ENCODE peak calls at places on chromosomes 2 and 18, in five cellular contexts. O, D, M, Z and L are unnamed samples.

GRCh38 chr2:9099341-9099751 is 95.9 kb upstream of the MBOAT2 start:
- DNase-seq in O (no peak), D (no peak), M (no peak), Z (no peak), L (no peak)

GRCh38 chr2:136072616-136073015 is 45.3 kb downstream of the CXCR4 start:
- DNase-seq in O (peak; percentile 70), D (no peak), M (no peak), Z (no peak), L (no peak)

GRCh38 chr2:132275396-132275795 is 113.6 kb upstream of the ANKRD30BL start:
- DNase-seq in O (no peak), D (no peak), M (no peak), Z (no peak), L (no peak)

GRCh38 chr18:35005963-35006577 is 35.1 kb upstream of the MAPRE2 start:
- DNase-seq in O (peak; percentile 55), D (no peak), M (no peak), Z (no peak), L (no peak)

GRCh38 chr2:67834482-67834881 is 228.3 kb downstream of the C1D start:
- DNase-seq in O (no peak), D (no peak), M (no peak), Z (no peak), L (no peak)

GRCh38 chr2:120901213-120901612 is 165.5 kb downstream of the GLI2 start:
- DNase-seq in O (no peak), D (no peak), M (no peak), Z (no peak), L (peak; percentile 46)

GRCh38 chr2:213703699-213704098 is 419.4 kb downstream of the SPAG16 start:
- DNase-seq in O (no peak), D (no peak), M (no peak), Z (no peak), L (no peak)

GRCh38 chr2:160603771-160604510 is 110.3 kb upstream of the RBMS1 start:
- DNase-seq in O (no peak), D (no peak), M (no peak), Z (no peak), L (no peak)

GRCh38 chr2:37768491-37768925 is 97.1 kb upstream of the CDC42EP3 start:
- DNase-seq in O (no peak), D (peak; percentile 39), M (no peak), Z (peak; percentile 29), L (no peak)

GRCh38 chr2:127128508-127128907 is 21.6 kb upstream of the BIN1 start:
- DNase-seq in O (peak; percentile 76), D (no peak), M (no peak), Z (peak; percentile 79), L (peak; percentile 52)

DNA sequence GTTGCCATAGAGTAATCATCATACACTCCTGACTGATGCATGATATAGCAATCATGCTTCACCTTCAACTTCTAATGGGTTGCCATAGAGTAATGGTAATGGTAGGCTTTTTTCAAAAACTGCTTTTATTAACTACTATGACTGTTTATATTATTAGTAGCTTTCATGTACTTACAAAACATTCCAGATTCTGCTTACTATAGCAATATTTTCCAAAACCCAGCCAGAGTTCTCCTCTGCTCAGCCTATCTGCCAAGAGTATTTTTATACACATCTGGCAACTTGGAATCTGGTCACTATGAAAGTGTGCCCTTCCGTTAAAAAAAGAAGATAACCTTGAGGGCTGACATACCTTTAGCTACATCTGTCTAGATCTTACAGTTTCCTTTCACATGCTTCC is 5.0 kb upstream of the UNC80 start:
- DNase-seq in O (no peak), D (no peak), M (no peak), Z (no peak), L (no peak)
- H3K4me1 ChIP-seq in O (no peaks in the 10 kb centered on the region), D (no peaks in the 10 kb centered on the region), M (peaks cover 4% of the 10 kb centered on the region), Z (no peaks in the 10 kb centered on the region), L (peaks cover 4% of the 10 kb centered on the region)

GRCh38 chr2:64748147-64748546 is 94.4 kb upstream of the SERTAD2 start:
- DNase-seq in O (peak; percentile 28), D (no peak), M (no peak), Z (no peak), L (no peak)
- H3K4me3 ChIP-seq in O (peak overlapping the region; percentile 85), D (no peak overlapping the region), M (no peak overlapping the region), Z (no peak overlapping the region), L (no peak overlapping the region)

GRCh38 chr2:178211943-178212342 is 17.6 kb downstream of the OSBPL6 start:
- DNase-seq in O (no peak), D (no peak), M (no peak), Z (no peak), L (no peak)

GRCh38 chr2:178208336-178208735 is 14.0 kb downstream of the OSBPL6 start:
- DNase-seq in O (no peak), D (no peak), M (no peak), Z (no peak), L (no peak)

GRCh38 chr2:178208817-178209216 is 14.5 kb downstream of the OSBPL6 start:
- DNase-seq in O (no peak), D (no peak), M (no peak), Z (no peak), L (no peak)

GRCh38 chr2:178205853-178206516 is 11.7 kb downstream of the OSBPL6 start:
- DNase-seq in O (no peak), D (no peak), M (no peak), Z (no peak), L (no peak)

DNA sequence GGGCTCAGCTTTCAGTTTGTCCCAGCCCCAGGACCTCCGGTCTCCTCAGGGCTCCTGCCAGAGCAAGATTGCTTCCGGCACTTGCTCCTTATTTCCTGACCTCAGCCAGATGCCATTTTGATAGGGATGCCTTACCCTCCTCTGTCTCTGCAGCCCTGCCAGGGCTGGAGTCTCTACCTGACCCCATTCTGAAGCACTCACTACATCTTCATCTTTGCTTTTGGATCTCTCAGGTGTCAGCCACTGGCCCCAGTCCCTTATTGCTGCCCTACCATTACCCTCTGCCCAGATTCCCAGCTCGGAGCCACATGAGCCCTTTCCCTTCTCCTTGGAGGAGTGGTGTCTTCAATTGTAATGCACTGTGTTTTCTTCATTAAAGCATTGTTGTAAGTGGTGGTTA is 17.1 kb downstream of the OSBPL6 start:
- DNase-seq in O (no peak), D (no peak), M (no peak), Z (no peak), L (no peak)
- H3K4me1 ChIP-seq in O (no peaks in the 10 kb centered on the region), D (no peaks in the 10 kb centered on the region), M (no peaks in the 10 kb centered on the region), Z (no peaks in the 10 kb centered on the region), L (no peaks in the 10 kb centered on the region)

GRCh38 chr18:31102941-31103340 is 720 bp upstream of the DSC2 start:
- DNase-seq in O (no peak), D (no peak), M (no peak), Z (no peak), L (no peak)
- H3K4me3 ChIP-seq in O (no peak overlapping the region), D (no peak overlapping the region), M (no peak overlapping the region), Z (no peak overlapping the region), L (no peak overlapping the region)

DNA sequence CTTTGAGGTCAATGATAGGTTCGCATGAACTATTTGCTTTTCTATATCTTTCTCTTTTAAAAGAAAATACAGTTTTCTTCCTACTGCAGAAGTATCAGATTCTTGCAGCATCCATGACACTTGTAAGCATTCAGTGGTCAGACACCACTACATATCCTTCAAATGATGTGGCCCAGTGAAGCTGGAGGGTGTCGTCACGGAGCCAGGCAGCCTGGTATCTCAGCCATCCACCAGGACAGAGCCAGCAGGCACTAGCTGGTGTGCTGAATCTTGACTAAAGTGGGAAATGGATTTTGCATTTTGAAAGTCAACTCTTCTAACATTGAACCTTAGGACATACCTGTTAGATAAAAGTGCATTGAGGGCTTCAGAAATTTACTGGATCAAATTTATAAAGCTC is 5.4 kb downstream of the KLHL14 start:
- DNase-seq in O (no peak), D (no peak), M (no peak), Z (no peak), L (no peak)
- H3K4me1 ChIP-seq in O (peaks cover 25% of the 10 kb centered on the region), D (no peaks in the 10 kb centered on the region), M (peaks cover 31% of the 10 kb centered on the region), Z (peaks cover 23% of the 10 kb centered on the region), L (no peaks in the 10 kb centered on the region)

DNA sequence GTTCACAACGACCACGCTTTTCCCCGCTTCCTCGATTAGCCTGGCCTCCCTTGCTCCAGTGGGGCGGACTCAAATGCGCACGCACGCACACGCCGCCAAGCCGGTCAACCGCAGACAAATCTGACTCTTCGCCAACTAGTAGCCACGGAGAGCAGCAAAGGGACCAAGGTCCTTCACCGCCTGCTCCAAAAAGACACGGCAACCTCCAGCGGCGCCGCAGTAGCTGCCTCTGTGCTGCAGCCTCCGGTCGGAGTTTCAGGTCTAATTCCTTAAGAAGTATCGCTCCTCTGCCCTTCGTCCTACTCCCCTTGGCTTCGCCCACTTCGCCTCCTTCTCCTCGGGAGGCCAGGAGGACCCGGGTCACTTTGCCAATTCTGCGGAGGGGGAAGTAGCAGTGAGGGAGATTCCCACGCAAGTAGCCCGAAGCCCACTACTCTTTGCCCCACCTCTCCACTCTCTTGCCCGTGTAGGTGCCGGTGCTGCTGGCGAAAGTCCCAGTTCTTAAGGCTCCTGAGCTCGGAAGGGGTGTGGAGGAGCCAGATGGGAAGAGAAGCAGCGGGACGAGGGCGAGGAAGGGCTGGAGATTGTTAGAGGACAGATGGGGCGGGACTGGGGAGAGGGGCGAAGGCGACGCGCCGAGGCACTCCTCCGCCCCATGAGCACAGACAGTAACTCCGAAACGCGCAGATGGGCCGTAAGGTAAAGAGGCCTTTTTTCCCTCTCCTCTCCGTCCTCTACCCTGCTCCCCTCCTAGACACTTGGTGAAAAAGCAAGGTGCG is 615 bp downstream of the AKAIN1 start:
- DNase-seq in O (no peak), D (no peak), M (no peak), Z (no peak), L (no peak)
- H3K4me3 ChIP-seq in O (no peak overlapping the region), D (no peak overlapping the region), M (no peak overlapping the region), Z (no peak overlapping the region), L (no peak overlapping the region)

GRCh38 chr2:30060562-30060961 is 86.2 kb upstream of the YPEL5 start:
- DNase-seq in O (no peak), D (no peak), M (no peak), Z (no peak), L (no peak)

DNA sequence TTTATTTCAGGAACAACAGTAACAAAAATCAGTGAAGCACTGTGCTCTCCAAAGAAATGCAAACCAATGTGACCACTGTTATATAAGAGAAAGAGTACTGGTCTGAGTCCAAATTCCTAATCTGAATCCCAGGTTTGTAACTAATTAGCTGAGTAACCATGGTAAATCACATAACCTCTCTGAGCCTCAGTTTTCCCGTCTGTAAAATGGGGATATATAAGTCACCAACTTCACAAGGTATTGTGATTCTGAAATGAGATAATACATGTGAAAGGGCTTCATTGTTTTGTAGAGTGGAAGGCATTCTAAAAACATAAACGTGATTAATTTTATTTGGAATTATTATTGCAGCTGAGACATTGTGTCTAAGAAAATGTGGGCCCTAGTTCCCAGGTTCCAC is 91.3 kb upstream of the YPEL5 start:
- DNase-seq in O (no peak), D (no peak), M (no peak), Z (no peak), L (no peak)
- H3K4me1 ChIP-seq in O (no peaks in the 10 kb centered on the region), D (no peaks in the 10 kb centered on the region), M (no peaks in the 10 kb centered on the region), Z (no peaks in the 10 kb centered on the region), L (no peaks in the 10 kb centered on the region)

GRCh38 chr18:55353806-55354205 is 234.2 kb downstream of the TCF4 start:
- DNase-seq in O (no peak), D (no peak), M (no peak), Z (no peak), L (no peak)
- H3K4me3 ChIP-seq in O (no peak overlapping the region), D (no peak overlapping the region), M (no peak overlapping the region), Z (no peak overlapping the region), L (no peak overlapping the region)